ENCODE peak calls at places on chromosomes 13 and 19, in four cellular contexts. W is astrocyte, O is heart left ventricle, B is colonic mucosa. I is an unnamed sample.

GRCh38 chr19:33862991-33863390 is 66.3 kb downstream of the KCTD15 start:
- DNase-seq in W (no peak), B (no peak), O (no peak), I (no peak)

GRCh38 chr19:12952488-12953455 is 4.3 kb downstream of the GADD45GIP1 start:
- DNase-seq in O (peak), W (peak), B (no peak), I (peak)

GRCh38 chr13:49908637-49909036 is 27.5 kb downstream of the SPRYD7 start:
- DNase-seq in O (no peak), W (no peak), B (no peak), I (no peak)

GRCh38 chr19:15173746-15174404 is 26.9 kb downstream of the NOTCH3 start:
- DNase-seq in B (no peak), W (no peak), O (no peak), I (no peak)

GRCh38 chr13:100789481-100789880 is 114.9 kb upstream of the TMTC4 start:
- DNase-seq in B (no peak), W (peak), O (no peak), I (peak)

GRCh38 chr19:47075941-47076340 is 27.5 kb upstream of the TMEM160 start:
- DNase-seq in B (no peak), W (no peak), O (no peak), I (no peak)

GRCh38 chr13:40060318-40061007 is 405.0 kb downstream of the COG6 start:
- DNase-seq in B (no peak), W (peak), O (peak), I (peak)

GRCh38 chr19:23913931-23914330 is 755 bp upstream of the ZNF726 start:
- DNase-seq in B (no peak), O (no peak), W (no peak), I (no peak)

GRCh38 chr13:47211106-47211505 is 314.3 kb upstream of the HTR2A start:
- DNase-seq in O (no peak), B (no peak), W (peak), I (peak)

GRCh38 chr19:46661020-46661731 is at the start of gene DACT3:
- DNase-seq in W (peak), B (peak), O (peak), I (peak)

GRCh38 chr13:45228002-45228401 is 27.2 kb upstream of the KCTD4 start:
- DNase-seq in B (no peak), O (no peak), W (no peak), I (no peak)
- H3K4me3 ChIP-seq in B (no peak), O (no peak), W (no peak), I (no peak)

DNA sequence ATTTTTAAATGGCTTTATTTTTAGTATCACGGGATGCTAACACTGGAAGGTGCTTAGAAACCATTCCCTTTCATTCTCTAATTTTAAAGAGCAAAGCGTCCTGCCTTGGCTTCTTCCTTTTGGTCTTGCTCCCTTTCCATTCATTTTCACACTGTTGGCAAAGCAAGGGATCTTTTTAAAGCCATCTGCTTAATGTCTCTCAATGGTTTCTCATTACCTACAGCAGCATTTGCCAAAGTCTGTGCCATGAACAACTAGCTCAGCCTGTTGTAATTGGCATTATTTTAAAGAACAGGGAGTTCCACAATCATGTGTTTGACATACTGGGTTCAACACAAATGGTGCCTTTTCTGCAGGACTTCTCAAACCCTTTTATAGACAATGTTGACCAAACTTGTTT is 444.3 kb downstream of the GPC6 start:
- DNase-seq in B (no peak), O (no peak), W (no peak), I (no peak)
- TF ChIP-seq CTCF in B (no peak), O (no peak), W (no peak), I (no peak)

GRCh38 chr13:51763486-51763885 is 40.5 kb downstream of the DHRS12 start:
- DNase-seq in W (no peak), B (no peak), O (no peak), I (no peak)
- H3K27ac ChIP-seq in W (no peak), B (no peak), O (peak), I (no peak)

GRCh38 chr19:54704928-54705327 is 19.3 kb upstream of the KIR3DL3 start:
- DNase-seq in W (no peak), O (no peak), B (no peak), I (no peak)

GRCh38 chr19:54708781-54709180 is 15.5 kb upstream of the KIR3DL3 start:
- DNase-seq in B (no peak), O (no peak), W (no peak), I (no peak)

DNA sequence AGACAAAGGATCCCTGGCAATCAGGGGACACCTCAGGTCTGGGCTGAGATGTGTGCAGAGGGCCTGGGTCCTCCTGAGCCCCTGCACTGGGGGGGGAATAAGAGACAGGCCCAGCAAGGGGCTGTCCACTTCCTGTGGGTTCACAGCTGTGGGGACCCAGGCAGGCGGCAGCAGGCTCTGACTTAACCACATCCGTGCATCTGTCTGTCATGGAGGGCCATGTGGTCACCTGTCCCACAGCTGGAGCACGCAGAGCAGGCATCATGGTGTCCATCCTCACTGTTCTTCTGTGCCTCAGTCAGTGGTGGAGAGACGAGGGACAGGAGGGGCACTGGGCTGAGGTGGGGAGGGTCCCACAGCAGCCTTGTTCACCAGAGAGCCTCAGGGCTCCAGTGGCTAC is 16.3 kb upstream of the KIR3DL3 start:
- DNase-seq in O (no peak), W (no peak), B (no peak), I (no peak)
- H3K4me3 ChIP-seq in O (no peak), W (no peak), B (no peak), I (no peak)

I was measured in brain microvascular endothelial cell.